ENCODE peak calls at places on chromosomes 16 and 17, in seven cellular contexts. T is tibial artery, V is A549, S is brain microvascular endothelial cell, B is dorsolateral prefrontal cortex, Z is psoas muscle, L is prostate gland. O is an unnamed sample.

GRCh38 chr17:50620848-50621247 is 13.8 kb upstream of the ABCC3 start:
- DNase-seq in T (no peak), V (no peak), S (no peak), B (peak), Z (no peak), L (no peak), O (no peak)

GRCh38 chr17:49260011-49260921 is 29.7 kb upstream of the PHOSPHO1 start:
- DNase-seq in T (peak), V (peak), S (peak), B (no peak), Z (peak), L (peak), O (peak)

GRCh38 chr17:64218066-64218465 is 45.0 kb downstream of the TEX2 start:
- DNase-seq in T (no peak), V (no peak), S (no peak), B (no peak), Z (no peak), L (no peak), O (no peak)

GRCh38 chr17:74690409-74690825 is 22.3 kb downstream of the CD300LF start:
- DNase-seq in T (peak), V (no peak), S (no peak), B (peak), Z (no peak), L (no peak), O (no peak)

GRCh38 chr16:79598341-79599181 is 2.0 kb downstream of the MAF start:
- DNase-seq in T (peak), V (peak), S (peak), B (peak), Z (peak), L (peak), O (no peak)

GRCh38 chr16:56013962-56014552 is 138.9 kb upstream of the CES5A start:
- DNase-seq in T (no peak), V (peak), S (peak), B (no peak), Z (peak), L (no peak), O (no peak)

GRCh38 chr16:72008424-72009216 is at the start of gene DHODH:
- DNase-seq in T (peak), V (peak), S (peak), B (peak), Z (peak), L (peak), O (peak)

GRCh38 chr17:33044771-33045170 is 53.1 kb downstream of the SPACA3 start:
- DNase-seq in T (no peak), V (no peak), S (no peak), B (no peak), Z (no peak), L (no peak), O (no peak)

DNA sequence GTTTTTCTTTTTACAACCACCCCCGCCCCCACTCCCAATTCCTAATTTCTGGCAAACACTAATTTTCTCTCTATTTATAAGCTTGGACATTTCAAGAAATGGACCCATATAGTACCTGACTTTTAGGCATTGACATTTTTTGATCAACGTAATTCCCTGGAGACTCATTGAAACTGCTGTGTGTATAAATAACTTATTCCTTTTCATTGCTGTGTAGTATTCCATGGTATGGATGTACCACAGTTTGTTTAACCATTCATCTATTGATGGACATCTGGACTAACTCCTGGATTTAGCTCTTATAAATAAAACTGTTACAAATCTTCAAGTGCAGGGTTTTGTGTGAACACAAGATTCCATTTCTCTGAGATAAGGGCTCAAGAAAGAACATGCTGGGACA is 47.1 kb upstream of the RBFOX1 start:
- DNase-seq in T (no peak), V (no peak), S (no peak), B (no peak), Z (no peak), L (no peak), O (no peak)
- H3K27ac ChIP-seq in T (no peak), V (no peak), S (no peak), B (no peak), Z (no peak), L (no peak), O (no peak)

GRCh38 chr17:30920282-30920681 is 1.5 kb upstream of the ADAP2 start:
- DNase-seq in T (peak), V (peak), S (peak), B (no peak), Z (peak), L (no peak), O (no peak)

GRCh38 chr17:30920683-30921543 is 832 bp upstream of the ADAP2 start:
- DNase-seq in T (peak), V (no peak), S (no peak), B (no peak), Z (no peak), L (no peak), O (no peak)

GRCh38 chr17:30922235-30922993 is 669 bp downstream of the ADAP2 start:
- DNase-seq in T (peak), V (no peak), S (no peak), B (no peak), Z (peak), L (no peak), O (no peak)

GRCh38 chr17:30924341-30924740 is 2.6 kb downstream of the ADAP2 start:
- DNase-seq in T (peak), V (no peak), S (no peak), B (no peak), Z (no peak), L (no peak), O (no peak)

GRCh38 chr17:30921544-30922196 is at the start of gene ADAP2:
- DNase-seq in T (peak), V (peak), S (no peak), B (no peak), Z (peak), L (peak), O (peak)
- H3K27ac ChIP-seq in T (peak), V (peak), S (no peak), B (peak), Z (no peak), L (no peak), O (peak)

GRCh38 chr17:58345500-58345899 is 6.5 kb downstream of the SUPT4H1 start:
- DNase-seq in T (no peak), V (no peak), S (no peak), B (no peak), Z (no peak), L (no peak), O (no peak)
- H3K27ac ChIP-seq in T (no peak), V (no peak), S (no peak), B (no peak), Z (no peak), L (no peak), O (no peak)

GRCh38 chr16:69727916-69728270 is 1.5 kb upstream of the NQO1 start:
- DNase-seq in T (no peak), V (no peak), S (no peak), B (peak), Z (no peak), L (no peak), O (peak)

GRCh38 chr16:69724414-69724873 is 1.9 kb downstream of the NQO1 start:
- DNase-seq in T (peak), V (no peak), S (no peak), B (no peak), Z (no peak), L (no peak), O (no peak)

GRCh38 chr16:69725480-69726312 is 664 bp downstream of the NQO1 start:
- DNase-seq in T (peak), V (no peak), S (no peak), B (no peak), Z (no peak), L (no peak), O (no peak)

GRCh38 chr16:69726313-69727060 is at the start of gene NQO1:
- DNase-seq in T (peak), V (peak), S (peak), B (peak), Z (peak), L (peak), O (peak)

DNA sequence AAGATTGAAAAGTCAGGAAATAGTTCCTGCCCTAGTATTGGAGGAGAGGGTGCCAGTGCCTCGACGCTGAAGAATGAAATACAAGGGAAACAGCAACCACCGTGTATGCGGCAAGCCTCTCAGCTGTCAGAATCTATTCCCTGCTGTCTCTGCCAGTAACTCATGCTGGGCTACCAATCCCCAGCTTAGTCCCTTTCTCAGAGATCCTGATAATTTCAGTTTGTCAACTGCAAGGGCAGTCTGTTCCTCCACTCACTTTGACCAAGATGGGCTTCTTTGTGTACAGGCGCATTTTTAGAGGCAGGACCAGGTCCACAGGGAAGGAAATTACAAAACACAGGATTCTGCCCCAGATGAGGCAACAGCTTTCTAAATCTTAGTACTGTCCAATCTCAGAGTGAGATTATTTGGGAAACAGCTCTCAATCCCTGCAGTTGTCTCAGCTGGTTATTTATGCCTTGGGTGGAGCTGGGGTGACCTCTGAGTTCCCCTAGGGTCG is 1.3 kb downstream of the NQO1 start:
- DNase-seq in T (peak), V (no peak), S (no peak), B (no peak), Z (no peak), L (no peak), O (no peak)
- H3K27ac ChIP-seq in T (peak), V (peak), S (no peak), B (peak), Z (peak), L (no peak), O (peak)

DNA sequence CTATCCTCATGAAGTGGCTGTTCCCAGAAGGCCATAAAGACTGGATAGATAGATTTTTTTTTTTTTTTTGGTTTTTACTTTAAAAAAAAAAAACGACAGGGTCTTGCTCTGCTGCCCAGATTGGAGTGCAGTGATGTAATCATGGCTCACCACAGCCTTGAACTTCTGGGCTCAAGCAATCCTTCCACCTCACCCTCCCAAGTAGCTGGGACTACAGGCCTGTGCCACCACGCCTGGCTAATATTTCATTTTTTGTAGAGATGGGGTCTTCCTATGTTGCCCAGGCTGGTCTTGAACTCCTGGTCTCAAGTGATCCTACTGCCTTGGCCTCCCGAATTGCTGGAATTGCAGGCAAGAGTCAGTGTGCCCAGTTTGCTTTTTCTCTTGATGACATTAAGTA is 102.2 kb downstream of the XYLT1 start:
- DNase-seq in T (no peak), V (no peak), S (no peak), B (no peak), Z (no peak), L (no peak), O (no peak)
- H3K27ac ChIP-seq in T (no peak), V (no peak), S (no peak), B (no peak), Z (no peak), L (no peak), O (no peak)

DNA sequence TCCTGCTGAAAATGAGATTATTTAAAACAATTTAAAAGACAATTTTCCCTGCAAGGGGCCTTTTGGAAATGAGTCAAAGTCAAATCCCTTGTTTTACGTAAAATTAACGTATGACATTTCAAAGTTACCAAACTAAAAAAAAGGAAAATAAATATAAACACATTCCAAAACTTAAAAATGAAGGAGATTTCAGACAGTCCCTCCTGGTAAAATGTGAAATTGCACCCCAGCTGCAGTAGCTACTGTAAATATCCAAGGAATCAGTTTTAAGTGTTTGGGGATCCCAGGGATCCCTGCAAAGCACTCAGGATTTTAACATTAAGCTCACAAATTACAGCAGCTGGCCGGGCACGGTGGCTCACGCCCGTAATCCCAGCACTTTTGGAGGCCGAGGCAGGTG is 63.3 kb downstream of the NXN start:
- DNase-seq in T (no peak), V (no peak), S (no peak), B (no peak), Z (no peak), L (no peak), O (no peak)
- H3K27ac ChIP-seq in T (no peak), V (no peak), S (no peak), B (no peak), Z (peak), L (peak), O (no peak)

GRCh38 chr16:22712471-22712870 is 101.5 kb upstream of the HS3ST2 start:
- DNase-seq in T (no peak), V (no peak), S (no peak), B (no peak), Z (no peak), L (no peak), O (no peak)
- H3K27ac ChIP-seq in T (no peak), V (no peak), S (no peak), B (no peak), Z (no peak), L (no peak), O (no peak)